ENCODE peak calls at places on chromosomes 3 and 15, in six cellular contexts. One of them, this sample, is unnamed.

GRCh38 chr3:69866988-69867720 is 127.9 kb downstream of the MITF start:
- DNase-seq in B cell: no peak
- DNase-seq in fibroblast of lung: no peak
- DNase-seq in AG09309: no peak
- DNase-seq in Panc1: no peak
- DNase-seq in CD8-positive, alpha-beta T cell: no peak
- DNase-seq in this sample: no peak

GRCh38 chr3:72203105-72203504 is 418.2 kb upstream of the PROK2 start:
- DNase-seq in B cell: no peak
- DNase-seq in fibroblast of lung: no peak
- DNase-seq in AG09309: no peak
- DNase-seq in Panc1: no peak
- DNase-seq in CD8-positive, alpha-beta T cell: no peak
- DNase-seq in this sample: no peak

GRCh38 chr3:113194747-113195400 is 16.5 kb upstream of the BOC start:
- DNase-seq in B cell: no peak
- DNase-seq in fibroblast of lung: no peak
- DNase-seq in AG09309: no peak
- DNase-seq in Panc1: no peak
- DNase-seq in CD8-positive, alpha-beta T cell: no peak
- DNase-seq in this sample: no peak

GRCh38 chr3:43752908-43753307 is 62.2 kb downstream of the ABHD5 start:
- DNase-seq in B cell: no peak
- DNase-seq in fibroblast of lung: no peak
- DNase-seq in AG09309: no peak
- DNase-seq in Panc1: no peak
- DNase-seq in CD8-positive, alpha-beta T cell: no peak
- DNase-seq in this sample: no peak

GRCh38 chr3:87161486-87161885 is 65.6 kb upstream of the CHMP2B start:
- DNase-seq in B cell: no peak
- DNase-seq in fibroblast of lung: no peak
- DNase-seq in AG09309: no peak
- DNase-seq in Panc1: no peak
- DNase-seq in CD8-positive, alpha-beta T cell: no peak
- DNase-seq in this sample: no peak

GRCh38 chr15:40379853-40380252 is 2.7 kb upstream of the KNSTRN start:
- DNase-seq in B cell: no peak
- DNase-seq in fibroblast of lung: peak
- DNase-seq in AG09309: peak
- DNase-seq in Panc1: peak
- DNase-seq in CD8-positive, alpha-beta T cell: no peak
- DNase-seq in this sample: no peak

GRCh38 chr15:80780416-80781221 is 1.4 kb downstream of the CEMIP start:
- DNase-seq in B cell: no peak
- DNase-seq in fibroblast of lung: peak
- DNase-seq in AG09309: no peak
- DNase-seq in Panc1: no peak
- DNase-seq in CD8-positive, alpha-beta T cell: no peak
- DNase-seq in this sample: peak

GRCh38 chr15:58777107-58777506 is 6.0 kb downstream of the MINDY2 start:
- DNase-seq in B cell: peak
- DNase-seq in fibroblast of lung: no peak
- DNase-seq in AG09309: no peak
- DNase-seq in Panc1: no peak
- DNase-seq in CD8-positive, alpha-beta T cell: no peak
- DNase-seq in this sample: no peak

GRCh38 chr3:55489804-55490132 is 2.7 kb upstream of the WNT5A start:
- DNase-seq in B cell: no peak
- DNase-seq in fibroblast of lung: no peak
- DNase-seq in AG09309: no peak
- DNase-seq in Panc1: no peak
- DNase-seq in CD8-positive, alpha-beta T cell: no peak
- DNase-seq in this sample: peak

GRCh38 chr15:100082761-100083402 is 258.9 kb downstream of the ADAMTS17 start:
- DNase-seq in B cell: no peak
- DNase-seq in fibroblast of lung: no peak
- DNase-seq in AG09309: no peak
- DNase-seq in Panc1: no peak
- DNase-seq in CD8-positive, alpha-beta T cell: no peak
- DNase-seq in this sample: no peak

GRCh38 chr3:139548801-139549200 is 9.3 kb upstream of the RBP1 start:
- DNase-seq in B cell: no peak
- DNase-seq in fibroblast of lung: no peak
- DNase-seq in AG09309: no peak
- DNase-seq in Panc1: no peak
- DNase-seq in CD8-positive, alpha-beta T cell: no peak
- DNase-seq in this sample: no peak

GRCh38 chr3:31448035-31448881 is 84.5 kb upstream of the STT3B start:
- DNase-seq in B cell: no peak
- DNase-seq in fibroblast of lung: no peak
- DNase-seq in AG09309: no peak
- DNase-seq in Panc1: no peak
- DNase-seq in CD8-positive, alpha-beta T cell: no peak
- DNase-seq in this sample: no peak

GRCh38 chr15:67303490-67304363 is 49.1 kb downstream of the IQCH start:
- DNase-seq in B cell: no peak
- DNase-seq in fibroblast of lung: peak
- DNase-seq in AG09309: no peak
- DNase-seq in Panc1: peak
- DNase-seq in CD8-positive, alpha-beta T cell: no peak
- DNase-seq in this sample: no peak

GRCh38 chr3:190911382-190911781 is 48.9 kb upstream of the GMNC start:
- DNase-seq in B cell: no peak
- DNase-seq in fibroblast of lung: no peak
- DNase-seq in AG09309: no peak
- DNase-seq in Panc1: no peak
- DNase-seq in CD8-positive, alpha-beta T cell: no peak
- DNase-seq in this sample: no peak

GRCh38 chr3:27345493-27345892 is 23.7 kb downstream of the NEK10 start:
- DNase-seq in B cell: no peak
- DNase-seq in fibroblast of lung: no peak
- DNase-seq in AG09309: no peak
- DNase-seq in Panc1: no peak
- DNase-seq in CD8-positive, alpha-beta T cell: no peak
- DNase-seq in this sample: no peak

GRCh38 chr3:164306042-164306441 is 772.3 kb downstream of the SI start:
- DNase-seq in B cell: no peak
- DNase-seq in fibroblast of lung: no peak
- DNase-seq in AG09309: no peak
- DNase-seq in Panc1: no peak
- DNase-seq in CD8-positive, alpha-beta T cell: no peak
- DNase-seq in this sample: no peak

GRCh38 chr3:40299721-40300335 is 9.7 kb upstream of the EIF1B start:
- DNase-seq in B cell: no peak
- DNase-seq in fibroblast of lung: peak
- DNase-seq in AG09309: peak
- DNase-seq in Panc1: no peak
- DNase-seq in CD8-positive, alpha-beta T cell: no peak
- DNase-seq in this sample: no peak

GRCh38 chr15:52733078-52733477 is 53.9 kb upstream of the ATOSA start:
- DNase-seq in B cell: no peak
- DNase-seq in fibroblast of lung: peak
- DNase-seq in AG09309: peak
- DNase-seq in Panc1: no peak
- DNase-seq in CD8-positive, alpha-beta T cell: no peak
- DNase-seq in this sample: no peak

GRCh38 chr3:134449277-134449676 is 36.5 kb downstream of the ANAPC13 start:
- DNase-seq in B cell: no peak
- DNase-seq in fibroblast of lung: peak
- DNase-seq in AG09309: no peak
- DNase-seq in Panc1: no peak
- DNase-seq in CD8-positive, alpha-beta T cell: no peak
- DNase-seq in this sample: no peak

GRCh38 chr3:4314688-4315087 is 11.5 kb downstream of the SETMAR start:
- DNase-seq in B cell: no peak
- DNase-seq in fibroblast of lung: peak
- DNase-seq in AG09309: no peak
- DNase-seq in Panc1: no peak
- DNase-seq in CD8-positive, alpha-beta T cell: no peak
- DNase-seq in this sample: no peak

GRCh38 chr3:134060561-134061385 is 31.0 kb upstream of the SLCO2A1 start:
- DNase-seq in B cell: no peak
- DNase-seq in fibroblast of lung: peak
- DNase-seq in AG09309: no peak
- DNase-seq in Panc1: no peak
- DNase-seq in CD8-positive, alpha-beta T cell: no peak
- DNase-seq in this sample: no peak

GRCh38 chr3:23979569-23979968 is 34.5 kb downstream of the NR1D2 start:
- DNase-seq in B cell: no peak
- DNase-seq in fibroblast of lung: peak
- DNase-seq in AG09309: no peak
- DNase-seq in Panc1: no peak
- DNase-seq in CD8-positive, alpha-beta T cell: no peak
- DNase-seq in this sample: no peak

GRCh38 chr15:44550256-44550655 is 13.3 kb downstream of the EIF3J start:
- DNase-seq in B cell: no peak
- DNase-seq in fibroblast of lung: peak
- DNase-seq in AG09309: peak
- DNase-seq in Panc1: no peak
- DNase-seq in CD8-positive, alpha-beta T cell: peak
- DNase-seq in this sample: no peak

GRCh38 chr3:10753964-10754363 is 62.1 kb upstream of the SLC6A11 start:
- DNase-seq in B cell: no peak
- DNase-seq in fibroblast of lung: peak
- DNase-seq in AG09309: no peak
- DNase-seq in Panc1: no peak
- DNase-seq in CD8-positive, alpha-beta T cell: peak
- DNase-seq in this sample: peak

GRCh38 chr15:95989392-95989791 is 341.1 kb upstream of the NR2F2 start:
- DNase-seq in B cell: no peak
- DNase-seq in fibroblast of lung: no peak
- DNase-seq in AG09309: no peak
- DNase-seq in Panc1: no peak
- DNase-seq in CD8-positive, alpha-beta T cell: no peak
- DNase-seq in this sample: no peak

GRCh38 chr3:134249442-134249841 is 1.2 kb downstream of the RYK start:
- DNase-seq in B cell: no peak
- DNase-seq in fibroblast of lung: no peak
- DNase-seq in AG09309: no peak
- DNase-seq in Panc1: no peak
- DNase-seq in CD8-positive, alpha-beta T cell: no peak
- DNase-seq in this sample: no peak

GRCh38 chr15:90114451-90114901 is 12.2 kb upstream of the IDH2 start:
- DNase-seq in B cell: no peak
- DNase-seq in fibroblast of lung: peak
- DNase-seq in AG09309: no peak
- DNase-seq in Panc1: no peak
- DNase-seq in CD8-positive, alpha-beta T cell: no peak
- DNase-seq in this sample: no peak

GRCh38 chr15:92902020-92902419 is 1.9 kb downstream of the CHD2 start:
- DNase-seq in B cell: no peak
- DNase-seq in fibroblast of lung: peak
- DNase-seq in AG09309: no peak
- DNase-seq in Panc1: no peak
- DNase-seq in CD8-positive, alpha-beta T cell: no peak
- DNase-seq in this sample: no peak

GRCh38 chr3:179107617-179108016 is 36.0 kb upstream of the ZMAT3 start:
- DNase-seq in B cell: no peak
- DNase-seq in fibroblast of lung: no peak
- DNase-seq in AG09309: no peak
- DNase-seq in Panc1: no peak
- DNase-seq in CD8-positive, alpha-beta T cell: no peak
- DNase-seq in this sample: no peak

GRCh38 chr3:176202652-176203051 is 994.6 kb downstream of the TBL1XR1 start:
- DNase-seq in B cell: no peak
- DNase-seq in fibroblast of lung: no peak
- DNase-seq in AG09309: no peak
- DNase-seq in Panc1: no peak
- DNase-seq in CD8-positive, alpha-beta T cell: no peak
- DNase-seq in this sample: no peak

GRCh38 chr3:183378951-183379350 is 49.5 kb downstream of the MCF2L2 start:
- DNase-seq in B cell: no peak
- DNase-seq in fibroblast of lung: no peak
- DNase-seq in AG09309: no peak
- DNase-seq in Panc1: no peak
- DNase-seq in CD8-positive, alpha-beta T cell: no peak
- DNase-seq in this sample: no peak

GRCh38 chr3:163951397-163951987 is 1126.8 kb downstream of the SI start:
- DNase-seq in B cell: no peak
- DNase-seq in fibroblast of lung: no peak
- DNase-seq in AG09309: no peak
- DNase-seq in Panc1: no peak
- DNase-seq in CD8-positive, alpha-beta T cell: no peak
- DNase-seq in this sample: no peak

GRCh38 chr15:52438047-52438446 is 90.6 kb downstream of the MYO5A start:
- DNase-seq in B cell: no peak
- DNase-seq in fibroblast of lung: no peak
- DNase-seq in AG09309: no peak
- DNase-seq in Panc1: no peak
- DNase-seq in CD8-positive, alpha-beta T cell: no peak
- DNase-seq in this sample: no peak

GRCh38 chr3:123907720-123908119 is 23.6 kb upstream of the MYLK start:
- DNase-seq in B cell: no peak
- DNase-seq in fibroblast of lung: no peak
- DNase-seq in AG09309: no peak
- DNase-seq in Panc1: no peak
- DNase-seq in CD8-positive, alpha-beta T cell: no peak
- DNase-seq in this sample: no peak
- TF ChIP-seq CTCF in B cell: no peak
- TF ChIP-seq CTCF in fibroblast of lung: no peak
- TF ChIP-seq CTCF in AG09309: no peak
- TF ChIP-seq CTCF in Panc1: peak
- TF ChIP-seq CTCF in CD8-positive, alpha-beta T cell: no peak
- TF ChIP-seq CTCF in this sample: no peak

GRCh38 chr3:13479582-13480339 is at the start of gene HDAC11:
- DNase-seq in B cell: peak
- DNase-seq in fibroblast of lung: peak
- DNase-seq in AG09309: peak
- DNase-seq in Panc1: peak
- DNase-seq in CD8-positive, alpha-beta T cell: peak
- DNase-seq in this sample: peak
- TF ChIP-seq CTCF in B cell: no peak
- TF ChIP-seq CTCF in fibroblast of lung: no peak
- TF ChIP-seq CTCF in AG09309: peak
- TF ChIP-seq CTCF in Panc1: no peak
- TF ChIP-seq CTCF in CD8-positive, alpha-beta T cell: no peak
- TF ChIP-seq CTCF in this sample: peak

DNA sequence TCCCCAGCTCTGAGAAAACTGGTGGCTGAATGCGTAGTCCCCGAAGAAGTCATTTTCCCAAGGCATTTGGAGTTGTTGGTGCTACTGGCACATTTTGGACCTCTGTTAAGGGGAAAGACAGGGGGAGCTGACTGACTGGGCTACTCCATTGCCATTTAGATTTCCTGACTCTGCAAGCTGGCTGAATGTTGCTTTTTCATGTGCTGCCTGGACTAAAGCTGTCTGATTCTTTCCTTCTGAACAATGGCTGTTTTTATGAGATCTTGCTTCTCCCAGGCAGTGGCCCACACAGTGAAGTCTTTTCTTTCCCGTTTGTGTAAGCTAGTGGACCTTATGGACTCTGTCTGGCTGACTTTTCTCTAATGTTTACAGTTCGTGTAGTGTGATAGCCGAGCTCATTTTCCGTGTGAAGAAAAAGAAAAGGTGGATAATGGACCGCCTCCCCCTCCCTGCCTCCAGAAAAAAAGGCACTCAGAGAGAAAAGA is 38.2 kb upstream of the TRAK1 start:
- DNase-seq in B cell: no peak
- DNase-seq in fibroblast of lung: peak
- DNase-seq in AG09309: no peak
- DNase-seq in Panc1: no peak
- DNase-seq in CD8-positive, alpha-beta T cell: no peak
- DNase-seq in this sample: no peak
- TF ChIP-seq CTCF in B cell: no peak
- TF ChIP-seq CTCF in fibroblast of lung: no peak
- TF ChIP-seq CTCF in AG09309: no peak
- TF ChIP-seq CTCF in Panc1: no peak
- TF ChIP-seq CTCF in CD8-positive, alpha-beta T cell: no peak
- TF ChIP-seq CTCF in this sample: no peak

GRCh38 chr3:170908235-170909116 is at the start of gene EIF5A2:
- DNase-seq in B cell: peak
- DNase-seq in fibroblast of lung: peak
- DNase-seq in AG09309: peak
- DNase-seq in Panc1: peak
- DNase-seq in CD8-positive, alpha-beta T cell: peak
- DNase-seq in this sample: peak
- TF ChIP-seq CTCF in B cell: no peak
- TF ChIP-seq CTCF in fibroblast of lung: no peak
- TF ChIP-seq CTCF in AG09309: no peak
- TF ChIP-seq CTCF in Panc1: peak
- TF ChIP-seq CTCF in CD8-positive, alpha-beta T cell: no peak
- TF ChIP-seq CTCF in this sample: no peak